ENCODE peak calls at places on chromosomes 12 and 14, in ten cellular contexts. E is kidney epithelial cell, J is endothelial cell, C is mucosa of descending colon, V is right lobe of liver, Z is GM06990, N is astrocyte of the spinal cord, A is PC-9, W is astrocyte of the cerebellum, M is fibroblast of mammary gland. Q is an unnamed sample.

GRCh38 chr12:109331546-109331945 is 16.2 kb upstream of the MYO1H start:
- DNase-seq in C (no peak), N (no peak), A (no peak), Z (no peak), W (no peak), M (no peak), E (no peak), J (no peak), V (no peak), Q (no peak)

GRCh38 chr12:117333331-117334000 is 28.0 kb downstream of the NOS1 start:
- DNase-seq in C (no peak), J (no peak), E (no peak), V (no peak), W (no peak), N (no peak), Z (no peak), A (no peak), M (no peak), Q (no peak)

GRCh38 chr14:103528158-103528511 is 861 bp upstream of the TRMT61A start:
- DNase-seq in C (peak; percentile 66), Z (no peak), M (no peak), W (no peak), A (no peak), N (no peak), E (no peak), V (no peak), J (no peak), Q (no peak)

GRCh38 chr12:62520361-62520760 is 53.7 kb downstream of the MON2 start:
- DNase-seq in Z (no peak), W (no peak), J (no peak), V (no peak), E (no peak), M (no peak), A (no peak), C (no peak), N (no peak), Q (no peak)

GRCh38 chr14:101027291-101027690 is 123.8 kb upstream of the RTL1 start:
- DNase-seq in Z (no peak), V (peak; percentile 20), C (no peak), N (no peak), J (no peak), W (no peak), E (no peak), M (no peak), A (no peak), Q (no peak)

GRCh38 chr12:47035459-47035858 is 44.0 kb upstream of the PCED1B start:
- DNase-seq in V (no peak), C (no peak), E (no peak), W (no peak), A (no peak), M (no peak), N (no peak), Z (no peak), J (no peak), Q (no peak)

GRCh38 chr12:75655233-75655879 is 143.9 kb upstream of the KRR1 start:
- DNase-seq in E (no peak), W (no peak), M (no peak), J (no peak), V (no peak), N (no peak), A (no peak), Z (peak; percentile 6), C (no peak), Q (no peak)

GRCh38 chr12:123141615-123142517 is 9.0 kb downstream of the PITPNM2 start:
- DNase-seq in J (no peak), Z (no peak), V (peak; percentile 80), W (peak; percentile 72), M (peak; percentile 82), E (no peak), N (peak; percentile 86), A (peak; percentile 75), C (peak; percentile 86), Q (no peak)

GRCh38 chr12:442235-442884 is 17.4 kb upstream of the B4GALNT3 start:
- DNase-seq in C (peak; percentile 80), E (no peak), Z (no peak), J (peak; percentile 75), M (peak; percentile 48), A (no peak), N (peak; percentile 40), V (no peak), W (peak; percentile 19), Q (peak; percentile 34)
- TF ChIP-seq CTCF in C (peak; percentile 50), E (peak; percentile 72), Z (peak; percentile 60), J (peak; percentile 87), M (peak; percentile 83), A (peak; percentile 95), N (peak; percentile 80), V (peak; percentile 79), W (peak; percentile 85), Q (peak; percentile 61)

DNA sequence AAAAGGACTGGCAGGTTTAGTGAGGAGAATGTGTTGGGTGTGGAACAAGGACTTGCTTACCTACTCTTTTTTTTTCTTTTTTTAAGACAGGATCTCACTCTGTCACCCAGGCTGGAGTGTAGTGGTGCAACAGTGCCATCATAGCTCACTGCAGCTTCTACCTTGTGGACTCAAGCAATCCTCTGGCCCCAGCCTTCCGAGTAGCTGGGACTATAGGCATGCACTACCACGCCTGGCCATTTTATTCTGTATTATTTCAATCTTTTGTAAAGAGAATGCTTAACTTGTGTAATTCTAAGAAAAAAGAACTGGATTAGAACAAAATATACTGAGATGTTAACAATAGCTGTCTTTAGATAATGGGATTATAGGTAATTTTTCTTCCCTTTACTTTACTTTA is 1.9 kb upstream of the VRTN start:
- DNase-seq in J (no peak), Z (no peak), N (no peak), E (no peak), A (no peak), W (no peak), C (no peak), V (no peak), M (no peak), Q (no peak)
- TF ChIP-seq CTCF in J (no peak), Z (no peak), N (no peak), E (no peak), A (no peak), W (no peak), C (no peak), V (no peak), M (no peak), Q (no peak)

GRCh38 chr14:22718091-22718490 is 48.4 kb upstream of the OXA1L start:
- DNase-seq in E (no peak), C (no peak), Z (no peak), A (no peak), N (no peak), W (no peak), V (no peak), M (no peak), J (no peak), Q (no peak)

GRCh38 chr14:22715890-22716289 is 50.6 kb upstream of the OXA1L start:
- DNase-seq in C (no peak), V (no peak), N (no peak), W (no peak), E (no peak), A (no peak), M (no peak), Z (no peak), J (no peak), Q (no peak)

GRCh38 chr14:22715186-22715812 is 51.2 kb upstream of the OXA1L start:
- DNase-seq in M (no peak), Z (no peak), W (no peak), E (no peak), N (no peak), V (no peak), A (no peak), J (no peak), C (no peak), Q (no peak)

GRCh38 chr14:22713631-22713950 is 52.9 kb upstream of the OXA1L start:
- DNase-seq in E (no peak), C (no peak), W (no peak), V (no peak), M (no peak), Z (no peak), A (no peak), N (no peak), J (no peak), Q (no peak)
- TF ChIP-seq CTCF in E (no peak), C (no peak), W (no peak), V (no peak), M (no peak), Z (no peak), A (no peak), N (no peak), J (no peak), Q (no peak)

DNA sequence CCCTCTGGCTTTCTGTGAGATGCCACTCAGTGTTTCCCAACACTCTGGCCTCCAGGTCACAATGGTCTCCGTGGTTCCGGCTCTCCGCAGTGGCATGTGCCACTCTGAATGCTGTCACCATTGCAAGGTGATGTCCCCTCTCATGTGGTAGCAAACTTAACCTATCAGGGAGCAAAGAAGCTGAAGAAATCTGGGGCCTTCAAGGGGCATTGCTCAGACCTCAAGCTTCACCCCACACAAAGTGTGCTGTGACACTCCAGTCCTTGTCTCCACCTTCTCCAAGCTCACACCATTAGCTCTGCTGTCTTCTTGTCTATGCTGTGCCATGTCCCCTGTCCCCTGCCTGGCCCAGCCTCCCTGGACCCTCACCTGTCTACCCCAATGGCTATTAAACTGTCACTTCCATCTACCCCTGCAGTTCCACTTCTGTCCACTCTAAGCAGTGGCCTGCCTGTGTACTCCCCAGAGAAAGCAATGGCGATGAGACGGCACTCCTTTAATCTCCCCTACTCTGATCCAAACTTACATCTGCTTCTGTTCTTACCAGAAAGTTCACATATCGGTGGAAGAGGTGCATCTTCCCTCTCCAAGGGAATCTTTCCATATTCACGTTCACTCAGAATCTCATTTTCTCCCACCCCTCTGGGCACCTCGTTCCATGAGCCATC is 93.7 kb downstream of the DHRS2 start:
- DNase-seq in N (no peak), C (no peak), V (no peak), A (no peak), W (no peak), Z (no peak), M (no peak), J (no peak), E (no peak), Q (no peak)
- TF ChIP-seq CTCF in N (no peak), C (no peak), V (no peak), A (no peak), W (no peak), Z (no peak), M (no peak), J (no peak), E (no peak), Q (no peak)

GRCh38 chr14:50360851-50361250 is 35.8 kb downstream of the CDKL1 start:
- DNase-seq in A (peak; percentile 62), E (no peak), W (no peak), Z (no peak), V (no peak), C (no peak), N (no peak), M (no peak), J (no peak), Q (no peak)
- TF ChIP-seq CTCF in A (no peak), E (no peak), W (no peak), Z (no peak), V (no peak), C (no peak), N (no peak), M (no peak), J (no peak), Q (no peak)

GRCh38 chr12:113364698-113365097 is 6.3 kb downstream of the PLBD2 start:
- DNase-seq in A (no peak), M (no peak), E (no peak), V (no peak), N (no peak), C (no peak), W (no peak), Z (no peak), J (no peak), Q (no peak)
- TF ChIP-seq CTCF in A (no peak), M (no peak), E (no peak), V (no peak), N (no peak), C (no peak), W (no peak), Z (no peak), J (no peak), Q (no peak)